ENCODE peak calls at places on chromosomes 5 and 9, in five cellular contexts. M, W, G, K and A are unnamed samples.

GRCh38 chr5:180116441-180117377 is 45.1 kb upstream of the RNF130 start:
- DNase-seq in G (no peak), M (no peak), W (no peak), K (no peak), A (peak)

GRCh38 chr5:6202615-6203365 is 175.6 kb downstream of the MED10 start:
- DNase-seq in W (no peak), K (no peak), M (peak), G (no peak), A (no peak)

GRCh38 chr5:56476487-56476856 is 243.3 kb upstream of the ANKRD55 start:
- DNase-seq in W (no peak), G (no peak), K (no peak), M (no peak), A (peak)

GRCh38 chr9:12813533-12813932 is 38.7 kb downstream of the LURAP1L start:
- DNase-seq in K (no peak), G (no peak), W (no peak), M (no peak), A (no peak)

GRCh38 chr9:79049371-79049770 is 522.4 kb upstream of the TLE4 start:
- DNase-seq in M (no peak), K (no peak), G (no peak), W (no peak), A (no peak)

GRCh38 chr9:83557317-83557716 is 19.1 kb upstream of the FRMD3 start:
- DNase-seq in M (no peak), G (no peak), K (no peak), W (no peak), A (no peak)

GRCh38 chr9:116432051-116432450 is 255.1 kb upstream of the TRIM32 start:
- DNase-seq in W (no peak), G (no peak), M (no peak), K (no peak), A (no peak)

GRCh38 chr5:32780508-32780919 is 69.4 kb downstream of the NPR3 start:
- DNase-seq in W (no peak), M (no peak), G (peak), K (no peak), A (no peak)

GRCh38 chr9:130201399-130201873 is 29.2 kb downstream of the NCS1 start:
- DNase-seq in K (no peak), M (no peak), G (no peak), W (no peak), A (no peak)

GRCh38 chr5:120240716-120241115 is 223.4 kb upstream of the PRR16 start:
- DNase-seq in W (peak), K (no peak), G (no peak), M (no peak), A (no peak)